ENCODE peak calls at places on chromosome 7, in four cellular contexts. One of them, this sample, is unnamed.

GRCh38 chr7:134520130-134520529 is 7.2 kb upstream of the AKR1B10 start:
- DNase-seq in ovary: no peak
- DNase-seq in tibial nerve: no peak
- DNase-seq in hepatocyte: no peak
- DNase-seq in this sample: no peak

GRCh38 chr7:157710396-157710795 is 373.6 kb downstream of the DNAJB6 start:
- DNase-seq in tibial nerve: no peak
- DNase-seq in hepatocyte: no peak
- DNase-seq in ovary: no peak
- DNase-seq in this sample: no peak

GRCh38 chr7:105268511-105269392 is 120.0 kb downstream of the SRPK2 start:
- DNase-seq in ovary: no peak
- DNase-seq in hepatocyte: peak; percentile 63
- DNase-seq in tibial nerve: no peak
- DNase-seq in this sample: no peak

GRCh38 chr7:83791737-83792136 is 142.8 kb upstream of the SEMA3E start:
- DNase-seq in tibial nerve: no peak
- DNase-seq in hepatocyte: no peak
- DNase-seq in ovary: no peak
- DNase-seq in this sample: no peak

GRCh38 chr7:38950309-38950708 is 27.4 kb upstream of the POU6F2 start:
- DNase-seq in hepatocyte: no peak
- DNase-seq in tibial nerve: no peak
- DNase-seq in ovary: no peak
- DNase-seq in this sample: no peak

GRCh38 chr7:51314726-51315125 is 1.9 kb downstream of the COBL start:
- DNase-seq in hepatocyte: no peak
- DNase-seq in ovary: no peak
- DNase-seq in tibial nerve: no peak
- DNase-seq in this sample: no peak

GRCh38 chr7:6166443-6166871 is 106.0 kb downstream of the CYTH3 start:
- DNase-seq in ovary: no peak
- DNase-seq in hepatocyte: no peak
- DNase-seq in tibial nerve: no peak
- DNase-seq in this sample: no peak

GRCh38 chr7:26038201-26038990 is 113.6 kb upstream of the NFE2L3 start:
- DNase-seq in ovary: no peak
- DNase-seq in hepatocyte: no peak
- DNase-seq in tibial nerve: no peak
- DNase-seq in this sample: no peak

GRCh38 chr7:15684834-15685233 is 1.6 kb downstream of the MEOX2 start:
- DNase-seq in hepatocyte: no peak
- DNase-seq in tibial nerve: no peak
- DNase-seq in ovary: no peak
- DNase-seq in this sample: no peak

GRCh38 chr7:51111256-51111655 is 205.4 kb downstream of the COBL start:
- DNase-seq in ovary: no peak
- DNase-seq in tibial nerve: no peak
- DNase-seq in hepatocyte: no peak
- DNase-seq in this sample: no peak

GRCh38 chr7:44638611-44639557 is 32.5 kb downstream of the OGDH start:
- DNase-seq in ovary: peak; percentile 56
- DNase-seq in hepatocyte: peak; percentile 83
- DNase-seq in tibial nerve: no peak
- DNase-seq in this sample: no peak

GRCh38 chr7:39085590-39086049 is 107.9 kb downstream of the POU6F2 start:
- DNase-seq in ovary: no peak
- DNase-seq in hepatocyte: peak; percentile 10
- DNase-seq in tibial nerve: no peak
- DNase-seq in this sample: no peak

GRCh38 chr7:113033959-113034358 is 52.7 kb downstream of the GPR85 start:
- DNase-seq in ovary: no peak
- DNase-seq in tibial nerve: no peak
- DNase-seq in hepatocyte: no peak
- DNase-seq in this sample: no peak

GRCh38 chr7:84506151-84506550 is 311.6 kb upstream of the SEMA3A start:
- DNase-seq in hepatocyte: peak; percentile 26
- DNase-seq in ovary: no peak
- DNase-seq in tibial nerve: no peak
- DNase-seq in this sample: no peak

GRCh38 chr7:156503195-156503594 is 137.4 kb upstream of the RNF32 start:
- DNase-seq in ovary: no peak
- DNase-seq in hepatocyte: no peak
- DNase-seq in tibial nerve: no peak
- DNase-seq in this sample: no peak

GRCh38 chr7:7157887-7158271 is 24.5 kb upstream of the C1GALT1 start:
- DNase-seq in ovary: no peak
- DNase-seq in hepatocyte: no peak
- DNase-seq in tibial nerve: no peak
- DNase-seq in this sample: no peak

GRCh38 chr7:116801092-116801710 is 61.2 kb upstream of the CAPZA2 start:
- DNase-seq in ovary: no peak
- DNase-seq in tibial nerve: no peak
- DNase-seq in hepatocyte: peak; percentile 37
- DNase-seq in this sample: no peak

GRCh38 chr7:96910484-96910883 is 94.9 kb upstream of the DLX6 start:
- DNase-seq in tibial nerve: no peak
- DNase-seq in ovary: no peak
- DNase-seq in hepatocyte: peak; percentile 26
- DNase-seq in this sample: no peak

GRCh38 chr7:47807126-47807525 is 141.1 kb downstream of the PKD1L1 start:
- DNase-seq in tibial nerve: no peak
- DNase-seq in ovary: no peak
- DNase-seq in hepatocyte: no peak
- DNase-seq in this sample: peak; percentile 25

GRCh38 chr7:38796636-38797501 is 112.1 kb downstream of the VPS41 start:
- DNase-seq in tibial nerve: peak; percentile 16
- DNase-seq in ovary: peak; percentile 52
- DNase-seq in hepatocyte: peak; percentile 67
- DNase-seq in this sample: no peak

GRCh38 chr7:23967949-23968599 is 258.1 kb downstream of the STK31 start:
- DNase-seq in tibial nerve: no peak
- DNase-seq in hepatocyte: no peak
- DNase-seq in ovary: no peak
- DNase-seq in this sample: no peak

GRCh38 chr7:115409682-115410426 is 488.0 kb downstream of the MDFIC start:
- DNase-seq in ovary: no peak
- DNase-seq in hepatocyte: no peak
- DNase-seq in tibial nerve: no peak
- DNase-seq in this sample: no peak

GRCh38 chr7:47327306-47327697 is 254.6 kb downstream of the TNS3 start:
- DNase-seq in hepatocyte: no peak
- DNase-seq in tibial nerve: no peak
- DNase-seq in ovary: no peak
- DNase-seq in this sample: no peak

GRCh38 chr7:64946772-64947171 is 43.7 kb downstream of the ZNF273 start:
- DNase-seq in ovary: no peak
- DNase-seq in tibial nerve: no peak
- DNase-seq in hepatocyte: peak; percentile 30
- DNase-seq in this sample: no peak

GRCh38 chr7:93719546-93719945 is 145.0 kb upstream of the CALCR start:
- DNase-seq in tibial nerve: no peak
- DNase-seq in hepatocyte: peak; percentile 71
- DNase-seq in ovary: no peak
- DNase-seq in this sample: no peak

GRCh38 chr7:23295401-23295697 is 3.8 kb upstream of the MALSU1 start:
- DNase-seq in tibial nerve: no peak
- DNase-seq in ovary: no peak
- DNase-seq in hepatocyte: no peak
- DNase-seq in this sample: no peak

GRCh38 chr7:67729771-67730170 is 733.1 kb downstream of the TYW1 start:
- DNase-seq in tibial nerve: no peak
- DNase-seq in hepatocyte: no peak
- DNase-seq in ovary: no peak
- DNase-seq in this sample: no peak

GRCh38 chr7:47456210-47456955 is 125.5 kb downstream of the TNS3 start:
- DNase-seq in hepatocyte: no peak
- DNase-seq in tibial nerve: no peak
- DNase-seq in ovary: no peak
- DNase-seq in this sample: no peak

GRCh38 chr7:86904949-86905834 is 154.3 kb downstream of the ELAPOR2 start:
- DNase-seq in tibial nerve: no peak
- DNase-seq in ovary: no peak
- DNase-seq in hepatocyte: peak; percentile 24
- DNase-seq in this sample: no peak

GRCh38 chr7:132964886-132965285 is 117.0 kb downstream of the CHCHD3 start:
- DNase-seq in tibial nerve: no peak
- DNase-seq in hepatocyte: no peak
- DNase-seq in ovary: no peak
- DNase-seq in this sample: no peak

GRCh38 chr7:68679456-68680234 is 918.6 kb upstream of the AUTS2 start:
- DNase-seq in tibial nerve: no peak
- DNase-seq in hepatocyte: no peak
- DNase-seq in ovary: no peak
- DNase-seq in this sample: peak; percentile 43

DNA sequence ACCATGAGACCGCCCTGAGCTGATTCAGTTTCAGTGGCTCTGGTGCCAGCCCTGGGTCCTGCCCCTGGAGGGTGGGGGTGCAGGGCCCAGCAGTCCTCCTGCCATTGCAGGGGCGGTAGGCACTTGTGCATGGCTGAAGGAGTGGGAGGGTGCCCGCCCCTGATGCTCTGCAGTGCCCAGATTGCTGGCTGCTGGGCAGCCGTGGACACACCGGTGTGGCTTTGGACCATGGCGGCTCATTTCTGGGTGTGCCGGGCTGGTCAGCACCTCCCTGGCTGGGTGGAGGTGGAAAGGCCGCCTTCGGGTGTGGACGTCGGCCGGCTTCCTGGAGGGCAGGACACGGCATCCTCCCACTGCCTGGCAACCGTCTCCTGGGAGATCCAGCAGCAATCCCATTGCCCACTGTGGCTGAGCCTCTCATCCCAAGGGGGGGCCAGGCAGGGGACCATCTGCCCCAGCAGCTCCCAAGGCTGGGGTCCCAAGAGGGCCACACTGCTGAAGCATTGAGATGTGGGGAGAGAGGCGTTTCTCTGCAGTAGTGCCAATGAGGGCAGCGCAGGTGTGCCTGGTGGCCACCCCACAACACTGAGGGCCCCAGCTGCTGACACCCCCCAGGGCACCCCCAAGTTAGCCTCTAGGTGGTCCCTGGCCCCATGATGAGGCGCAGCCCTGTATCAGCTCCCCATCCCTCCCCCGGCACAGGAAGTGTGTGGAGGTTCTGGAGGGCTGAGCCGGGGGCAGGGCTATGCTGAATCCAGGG is 12.9 kb downstream of the TTYH3 start:
- DNase-seq in hepatocyte: no peak
- DNase-seq in tibial nerve: no peak
- DNase-seq in ovary: peak; percentile 31
- DNase-seq in this sample: no peak
- TF ChIP-seq CTCF in hepatocyte: no peak
- TF ChIP-seq CTCF in tibial nerve: no peak
- TF ChIP-seq CTCF in ovary: no peak
- TF ChIP-seq CTCF in this sample: no peak

GRCh38 chr7:101589976-101590662 is 39.0 kb downstream of the MYL10 start:
- DNase-seq in ovary: no peak
- DNase-seq in hepatocyte: no peak
- DNase-seq in tibial nerve: no peak
- DNase-seq in this sample: peak; percentile 77

GRCh38 chr7:101588131-101588935 is 40.8 kb downstream of the MYL10 start:
- DNase-seq in hepatocyte: no peak
- DNase-seq in tibial nerve: no peak
- DNase-seq in ovary: no peak
- DNase-seq in this sample: peak; percentile 34

GRCh38 chr7:101586078-101586941 is 42.8 kb downstream of the MYL10 start:
- DNase-seq in tibial nerve: no peak
- DNase-seq in hepatocyte: peak; percentile 80
- DNase-seq in ovary: no peak
- DNase-seq in this sample: peak; percentile 39

GRCh38 chr7:101589052-101589451 is 40.0 kb downstream of the MYL10 start:
- DNase-seq in ovary: no peak
- DNase-seq in tibial nerve: no peak
- DNase-seq in hepatocyte: no peak
- DNase-seq in this sample: peak; percentile 36

DNA sequence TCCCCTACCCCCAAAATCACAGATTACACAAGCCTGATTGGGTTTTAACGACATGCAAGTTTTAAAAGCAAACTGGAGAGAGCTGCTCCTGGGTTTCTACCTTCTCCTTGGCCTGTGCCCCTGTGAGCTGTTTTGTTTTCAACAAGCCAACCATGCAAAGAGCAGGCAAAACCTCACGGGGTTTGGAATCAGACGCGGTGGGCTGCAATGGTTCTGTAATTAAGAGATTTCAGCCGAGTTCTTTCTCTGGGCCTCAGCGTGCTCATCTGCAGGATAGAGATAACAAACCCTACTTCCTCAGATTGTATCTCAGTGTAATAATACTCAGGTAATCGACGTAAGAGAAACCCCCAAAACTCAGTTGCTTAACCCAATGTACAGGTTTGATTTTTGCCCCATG is 42.1 kb downstream of the MYL10 start:
- DNase-seq in tibial nerve: no peak
- DNase-seq in hepatocyte: no peak
- DNase-seq in ovary: no peak
- DNase-seq in this sample: peak; percentile 29
- TF ChIP-seq CTCF in tibial nerve: no peak
- TF ChIP-seq CTCF in hepatocyte: no peak
- TF ChIP-seq CTCF in ovary: no peak
- TF ChIP-seq CTCF in this sample: no peak

GRCh38 chr7:125526092-125526491 is 596.5 kb upstream of the POT1 start:
- DNase-seq in tibial nerve: no peak
- DNase-seq in hepatocyte: no peak
- DNase-seq in ovary: no peak
- DNase-seq in this sample: no peak
- TF ChIP-seq CTCF in tibial nerve: no peak
- TF ChIP-seq CTCF in hepatocyte: no peak
- TF ChIP-seq CTCF in ovary: no peak
- TF ChIP-seq CTCF in this sample: no peak

GRCh38 chr7:79317728-79318127 is 135.7 kb downstream of the MAGI2 start:
- DNase-seq in tibial nerve: no peak
- DNase-seq in ovary: no peak
- DNase-seq in hepatocyte: peak; percentile 76
- DNase-seq in this sample: no peak

GRCh38 chr7:79319369-79319768 is 134.1 kb downstream of the MAGI2 start:
- DNase-seq in hepatocyte: no peak
- DNase-seq in tibial nerve: no peak
- DNase-seq in ovary: no peak
- DNase-seq in this sample: no peak

DNA sequence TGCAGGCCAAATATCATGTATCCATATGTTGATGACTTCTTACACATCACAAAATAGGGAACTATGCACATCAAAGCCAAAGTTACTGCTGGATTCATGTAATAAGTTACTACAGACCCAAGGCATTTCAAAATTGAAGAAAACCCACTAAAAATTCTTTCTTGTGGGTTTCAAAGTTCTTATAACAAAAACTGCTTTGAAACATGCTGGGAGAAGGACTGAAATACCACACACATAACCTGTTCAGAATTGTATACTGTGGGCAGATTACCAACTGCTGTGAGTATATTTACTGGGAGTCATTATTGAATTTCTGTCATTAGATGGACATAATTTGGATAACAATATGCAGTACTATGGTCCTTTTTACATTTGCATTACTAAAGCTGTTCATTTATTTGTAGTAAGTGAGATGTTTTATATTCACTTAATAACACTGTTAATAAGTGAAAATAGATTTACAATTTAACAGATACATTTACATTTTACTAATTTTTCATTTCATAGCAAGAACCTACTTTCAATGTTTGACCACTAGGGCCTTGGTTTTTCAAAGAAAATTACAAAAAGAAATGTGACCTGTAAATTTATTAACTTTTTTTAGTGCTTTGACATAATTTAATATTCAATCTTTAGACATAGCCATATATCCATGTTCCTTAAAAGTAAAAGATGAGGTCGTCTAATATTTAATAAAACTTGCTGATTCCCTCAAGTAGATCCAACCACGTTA is 132.6 kb downstream of the MAGI2 start:
- DNase-seq in hepatocyte: no peak
- DNase-seq in ovary: no peak
- DNase-seq in tibial nerve: no peak
- DNase-seq in this sample: no peak
- TF ChIP-seq CTCF in hepatocyte: no peak
- TF ChIP-seq CTCF in ovary: no peak
- TF ChIP-seq CTCF in tibial nerve: no peak
- TF ChIP-seq CTCF in this sample: peak; percentile 48